ENCODE peak calls at places on chromosomes 16 and 17, in ten cellular contexts. U, S, V, P, E, J, X, O, W and T are unnamed samples.

GRCh38 chr16:81630632-81631026 is 148.5 kb upstream of the PLCG2 start:
- DNase-seq in U (no peak), S (no peak), V (no peak), P (no peak), E (no peak), J (no peak), X (no peak), O (no peak), W (no peak), T (no peak)

GRCh38 chr16:80280557-80280956 is 260.2 kb upstream of the DYNLRB2 start:
- DNase-seq in U (no peak), S (no peak), V (no peak), P (no peak), E (no peak), J (no peak), X (no peak), O (no peak), W (no peak), T (no peak)

GRCh38 chr17:49016775-49017463 is 19.7 kb downstream of the IGF2BP1 start:
- DNase-seq in U (no peak), S (peak), V (no peak), P (no peak), E (peak), J (no peak), X (peak), O (peak), W (peak), T (no peak)

GRCh38 chr17:2081564-2081963 is 26.7 kb downstream of the HIC1 start:
- DNase-seq in U (no peak), S (no peak), V (peak), P (no peak), E (no peak), J (no peak), X (no peak), O (peak), W (no peak), T (no peak)

GRCh38 chr17:50575581-50576210 is 15.2 kb downstream of the CACNA1G start:
- DNase-seq in U (no peak), S (no peak), V (no peak), P (peak), E (no peak), J (no peak), X (no peak), O (no peak), W (no peak), T (no peak)

GRCh38 chr17:28258347-28258887 is 60.6 kb upstream of the TMEM97 start:
- DNase-seq in U (no peak), S (peak), V (no peak), P (no peak), E (peak), J (no peak), X (no peak), O (no peak), W (no peak), T (no peak)

GRCh38 chr17:81551458-81552243 is 502 bp downstream of the FAAP100 start:
- DNase-seq in U (peak), S (no peak), V (no peak), P (no peak), E (peak), J (no peak), X (peak), O (peak), W (no peak), T (no peak)

GRCh38 chr17:39236383-39236927 is 10.7 kb upstream of the STAC2 start:
- DNase-seq in U (no peak), S (no peak), V (no peak), P (no peak), E (no peak), J (no peak), X (peak), O (no peak), W (no peak), T (no peak)

GRCh38 chr16:53031323-53031942 is 21.3 kb downstream of the CHD9NB start:
- DNase-seq in U (no peak), S (no peak), V (no peak), P (no peak), E (no peak), J (no peak), X (no peak), O (no peak), W (no peak), T (no peak)

GRCh38 chr17:42288078-42288984 is at the start of gene STAT5A:
- DNase-seq in U (peak), S (peak), V (peak), P (peak), E (peak), J (peak), X (peak), O (peak), W (peak), T (peak)

GRCh38 chr16:85657996-85658395 is 30.8 kb downstream of the GINS2 start:
- DNase-seq in U (no peak), S (no peak), V (peak), P (no peak), E (no peak), J (no peak), X (no peak), O (no peak), W (no peak), T (no peak)

GRCh38 chr17:74740641-74741387 is 3.8 kb downstream of the RAB37 start:
- DNase-seq in U (no peak), S (no peak), V (no peak), P (no peak), E (no peak), J (no peak), X (no peak), O (no peak), W (no peak), T (no peak)

GRCh38 chr16:70398177-70398743 is 40.6 kb downstream of the ST3GAL2 start:
- DNase-seq in U (no peak), S (no peak), V (no peak), P (no peak), E (no peak), J (no peak), X (no peak), O (no peak), W (no peak), T (no peak)

GRCh38 chr16:27164280-27164837 is 39.0 kb upstream of the KDM8 start:
- DNase-seq in U (no peak), S (no peak), V (no peak), P (no peak), E (no peak), J (no peak), X (no peak), O (no peak), W (no peak), T (no peak)

GRCh38 chr16:48317614-48318013 is 67.6 kb downstream of the SIAH1 start:
- DNase-seq in U (no peak), S (no peak), V (no peak), P (no peak), E (peak), J (no peak), X (no peak), O (peak), W (no peak), T (no peak)

GRCh38 chr17:40225151-40225550 is 6.0 kb downstream of the WIPF2 start:
- DNase-seq in U (no peak), S (no peak), V (no peak), P (no peak), E (no peak), J (no peak), X (no peak), O (no peak), W (no peak), T (no peak)